ENCODE peak calls at places on chromosomes 13 and 19, in nine cellular contexts. J, Z, H, I, Q, P, E, Y and R are unnamed samples. For H3K36me3 and H3K27me3, the result is how much of the 10 kb centered on the place peaks cover.

GRCh38 chr19:10006335-10006708 is 4.0 kb downstream of the COL5A3 start:
- DNase-seq in J (peak), Z (no peak), H (no peak), I (peak), Q (no peak), P (peak), E (peak), Y (no peak), R (no peak)

GRCh38 chr19:3006075-3006767 is 22.9 kb downstream of the TLE2 start:
- DNase-seq in J (no peak), Z (peak), H (no peak), I (no peak), Q (peak), P (no peak), E (no peak), Y (no peak), R (no peak)

GRCh38 chr13:71906438-71906837 is 39.4 kb upstream of the DACH1 start:
- DNase-seq in J (no peak), Z (no peak), H (no peak), I (no peak), Q (no peak), P (no peak), E (no peak), Y (no peak), R (no peak)

GRCh38 chr19:4493929-4494690 is 22.0 kb downstream of the HDGFL2 start:
- DNase-seq in J (no peak), Z (no peak), H (no peak), I (no peak), Q (no peak), P (no peak), E (peak), Y (no peak), R (no peak)

GRCh38 chr13:49584771-49585182 is 581 bp downstream of the RCBTB1 start:
- DNase-seq in J (peak), Z (no peak), H (peak), I (peak), Q (peak), P (peak), E (no peak), Y (no peak), R (no peak)

GRCh38 chr13:53007872-53008271 is 20.7 kb upstream of the OLFM4 start:
- DNase-seq in J (no peak), Z (no peak), H (no peak), I (no peak), Q (no peak), P (no peak), E (no peak), Y (no peak), R (no peak)

GRCh38 chr19:12896460-12896859 is 5.5 kb downstream of the GCDH start:
- DNase-seq in J (no peak), Z (no peak), H (no peak), I (no peak), Q (no peak), P (no peak), E (no peak), Y (no peak), R (no peak)

GRCh38 chr13:44557986-44558385 is 18.1 kb downstream of the TSC22D1 start:
- DNase-seq in J (no peak), Z (no peak), H (no peak), I (no peak), Q (no peak), P (no peak), E (no peak), Y (no peak), R (no peak)

GRCh38 chr19:28884786-28885476 is 328.0 kb downstream of the UQCRFS1 start:
- DNase-seq in J (no peak), Z (no peak), H (no peak), I (no peak), Q (no peak), P (no peak), E (no peak), Y (no peak), R (no peak)

GRCh38 chr13:45700971-45701900 is 884 bp upstream of the CBY2 start:
- DNase-seq in J (no peak), Z (no peak), H (peak), I (no peak), Q (no peak), P (no peak), E (no peak), Y (no peak), R (no peak)

GRCh38 chr19:48867119-48867921 is 1.1 kb downstream of the PLEKHA4 start:
- DNase-seq in J (no peak), Z (no peak), H (no peak), I (no peak), Q (no peak), P (peak), E (no peak), Y (no peak), R (no peak)
- H3K4me3 ChIP-seq in J (no peak), Z (no peak), H (no peak), I (peak), Q (no peak), P (peak), E (no peak), Y (peak), R (peak)

GRCh38 chr13:112525306-112525945 is 62.5 kb downstream of the TUBGCP3 start:
- DNase-seq in J (no peak), Z (no peak), H (no peak), I (peak), Q (peak), P (peak), E (no peak), Y (no peak), R (no peak)

GRCh38 chr13:112516218-112516617 is 71.7 kb downstream of the TUBGCP3 start:
- DNase-seq in J (no peak), Z (no peak), H (no peak), I (no peak), Q (no peak), P (no peak), E (peak), Y (no peak), R (no peak)

GRCh38 chr13:112522578-112522977 is 65.4 kb downstream of the TUBGCP3 start:
- DNase-seq in J (no peak), Z (no peak), H (no peak), I (peak), Q (peak), P (peak), E (no peak), Y (no peak), R (no peak)

GRCh38 chr13:112519517-112520060 is 68.4 kb downstream of the TUBGCP3 start:
- DNase-seq in J (no peak), Z (no peak), H (no peak), I (no peak), Q (no peak), P (no peak), E (peak), Y (no peak), R (no peak)

DNA sequence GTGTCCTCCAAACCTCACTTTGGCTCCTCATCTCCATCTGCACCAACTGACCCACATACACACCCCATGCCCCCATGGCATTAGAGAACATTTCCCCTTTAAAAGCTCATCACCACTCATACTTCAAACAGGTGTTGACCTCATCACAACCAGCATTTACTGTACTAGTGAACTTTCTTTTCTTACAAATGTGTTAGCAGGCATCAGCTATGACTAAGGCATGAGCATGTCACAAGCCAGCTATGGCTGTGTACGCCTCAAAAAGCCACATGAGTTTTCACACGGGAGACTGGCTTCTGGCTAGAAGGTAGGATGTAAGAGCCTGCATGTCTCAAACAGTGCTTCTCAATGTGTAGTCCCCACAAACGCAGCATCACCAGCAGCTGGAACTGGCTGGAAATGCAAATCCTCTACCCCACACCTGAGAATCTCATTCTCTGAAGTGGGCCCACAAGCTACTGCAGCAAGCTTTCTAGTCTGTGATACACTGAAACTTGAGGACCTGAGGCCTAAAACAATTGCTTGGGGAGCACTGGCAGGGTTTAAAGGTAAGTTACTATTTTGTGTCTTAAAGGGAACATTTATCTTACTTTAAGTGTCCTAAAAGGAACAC is 66.8 kb downstream of the TUBGCP3 start:
- DNase-seq in J (no peak), Z (no peak), H (no peak), I (peak), Q (no peak), P (peak), E (no peak), Y (no peak), R (no peak)
- H3K36me3 ChIP-seq in J (under half), Z (under half), H (half or more), I (under half), Q (under half), P (under half), E (half or more), Y (under half), R (under half)

GRCh38 chr13:99970761-99971575 is 599 bp downstream of the ZIC5 start:
- DNase-seq in J (no peak), Z (no peak), H (no peak), I (no peak), Q (no peak), P (peak), E (peak), Y (no peak), R (peak)

GRCh38 chr13:99973163-99973785 is 1.7 kb upstream of the ZIC5 start:
- DNase-seq in J (no peak), Z (no peak), H (no peak), I (no peak), Q (no peak), P (no peak), E (no peak), Y (no peak), R (no peak)

GRCh38 chr13:99969934-99970760 is 1.4 kb downstream of the ZIC5 start:
- DNase-seq in J (no peak), Z (peak), H (peak), I (no peak), Q (no peak), P (peak), E (peak), Y (no peak), R (peak)

GRCh38 chr13:99972190-99972731 is 694 bp upstream of the ZIC5 start:
- DNase-seq in J (no peak), Z (no peak), H (no peak), I (no peak), Q (no peak), P (no peak), E (no peak), Y (no peak), R (no peak)

DNA sequence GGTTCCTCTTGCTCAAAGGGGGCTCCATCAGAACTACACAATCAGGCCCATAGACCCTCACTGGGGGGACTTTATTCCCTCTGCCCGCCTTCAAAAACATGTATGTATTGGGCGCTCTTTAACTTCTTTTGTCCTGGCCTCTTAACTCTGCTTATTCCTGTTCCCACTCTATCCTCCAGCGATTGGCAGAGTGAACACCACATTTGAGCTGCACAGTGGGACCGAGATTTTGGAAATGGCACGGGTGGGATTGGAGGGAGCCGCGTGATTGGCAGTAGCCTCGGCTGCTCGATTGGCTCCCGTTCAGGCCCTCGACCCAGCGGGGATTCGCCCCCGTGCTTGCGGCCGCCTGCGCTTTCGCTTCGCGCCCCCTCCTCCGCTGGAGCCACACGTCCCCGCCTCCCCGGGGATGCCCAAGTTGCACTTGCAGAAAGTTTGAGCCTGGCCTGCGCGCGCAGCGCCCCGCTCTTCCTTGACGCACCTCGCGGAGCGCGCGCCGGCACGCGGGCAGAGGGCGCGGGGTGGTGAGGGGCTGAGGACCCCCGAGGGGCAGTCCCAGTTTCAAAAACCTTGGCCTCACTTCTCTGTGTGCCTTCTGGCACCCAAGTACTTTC is at the start of gene ZIC5:
- DNase-seq in J (no peak), Z (no peak), H (no peak), I (no peak), Q (no peak), P (no peak), E (peak), Y (no peak), R (no peak)
- H3K27me3 ChIP-seq in J (half or more), Z (half or more), H (half or more), I (half or more), Q (half or more), P (half or more), E (under half), Y (half or more), R (under half)

GRCh38 chr19:55116232-55117062 is 990 bp downstream of the PPP1R12C start:
- DNase-seq in J (peak), Z (peak), H (peak), I (peak), Q (peak), P (peak), E (peak), Y (no peak), R (peak)

GRCh38 chr19:55115446-55116065 is 1.9 kb downstream of the PPP1R12C start:
- DNase-seq in J (no peak), Z (no peak), H (no peak), I (peak), Q (no peak), P (peak), E (no peak), Y (no peak), R (no peak)

GRCh38 chr19:55118401-55118991 is 1.1 kb upstream of the PPP1R12C start:
- DNase-seq in J (peak), Z (no peak), H (peak), I (no peak), Q (no peak), P (peak), E (peak), Y (no peak), R (no peak)

GRCh38 chr19:55117636-55118391 is at the start of gene PPP1R12C:
- DNase-seq in J (peak), Z (peak), H (peak), I (peak), Q (peak), P (peak), E (peak), Y (peak), R (peak)

DNA sequence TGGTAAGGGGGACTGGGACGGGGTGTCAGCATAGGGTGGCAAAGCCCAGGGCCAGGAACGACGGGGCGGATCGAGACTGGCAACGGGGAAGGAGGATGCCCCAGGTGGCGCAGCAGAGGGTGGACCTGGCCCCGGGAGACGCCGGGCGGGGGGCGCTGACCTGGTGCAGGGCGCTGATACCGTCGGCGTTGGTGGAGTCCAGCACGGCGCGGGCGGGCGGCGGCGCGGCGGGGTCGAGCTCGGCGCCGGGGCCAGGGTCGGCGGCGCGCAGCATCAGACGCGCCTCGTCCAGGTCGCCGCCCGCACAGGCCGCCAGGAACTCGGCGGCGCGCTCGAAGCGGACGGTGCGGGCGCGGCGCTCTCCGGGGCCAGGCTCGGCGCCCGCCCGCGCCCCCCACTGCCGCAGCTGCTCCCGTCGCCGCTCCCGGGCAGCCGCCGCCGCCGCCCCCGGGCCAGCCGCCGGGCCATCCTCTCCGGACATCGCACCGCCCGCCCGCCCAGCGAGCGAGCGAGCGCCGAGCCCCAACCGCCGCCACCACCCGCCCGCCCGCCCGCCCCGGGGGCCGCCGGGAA is 288 bp downstream of the PPP1R12C start:
- DNase-seq in J (peak), Z (peak), H (peak), I (no peak), Q (no peak), P (peak), E (no peak), Y (no peak), R (no peak)
- H3K4me3 ChIP-seq in J (peak), Z (peak), H (peak), I (peak), Q (peak), P (peak), E (peak), Y (peak), R (peak)

GRCh38 chr19:1276620-1277007 is 1.3 kb downstream of the FAM174C start:
- DNase-seq in J (no peak), Z (no peak), H (peak), I (no peak), Q (no peak), P (no peak), E (peak), Y (no peak), R (no peak)

GRCh38 chr19:1275976-1276619 is 768 bp downstream of the FAM174C start:
- DNase-seq in J (no peak), Z (no peak), H (no peak), I (no peak), Q (no peak), P (no peak), E (no peak), Y (no peak), R (no peak)

GRCh38 chr19:1274081-1274851 is 1.1 kb upstream of the FAM174C start:
- DNase-seq in J (peak), Z (peak), H (no peak), I (no peak), Q (no peak), P (peak), E (peak), Y (no peak), R (no peak)

GRCh38 chr19:1274852-1275259 is 474 bp upstream of the FAM174C start:
- DNase-seq in J (no peak), Z (no peak), H (no peak), I (no peak), Q (no peak), P (peak), E (no peak), Y (no peak), R (peak)

DNA sequence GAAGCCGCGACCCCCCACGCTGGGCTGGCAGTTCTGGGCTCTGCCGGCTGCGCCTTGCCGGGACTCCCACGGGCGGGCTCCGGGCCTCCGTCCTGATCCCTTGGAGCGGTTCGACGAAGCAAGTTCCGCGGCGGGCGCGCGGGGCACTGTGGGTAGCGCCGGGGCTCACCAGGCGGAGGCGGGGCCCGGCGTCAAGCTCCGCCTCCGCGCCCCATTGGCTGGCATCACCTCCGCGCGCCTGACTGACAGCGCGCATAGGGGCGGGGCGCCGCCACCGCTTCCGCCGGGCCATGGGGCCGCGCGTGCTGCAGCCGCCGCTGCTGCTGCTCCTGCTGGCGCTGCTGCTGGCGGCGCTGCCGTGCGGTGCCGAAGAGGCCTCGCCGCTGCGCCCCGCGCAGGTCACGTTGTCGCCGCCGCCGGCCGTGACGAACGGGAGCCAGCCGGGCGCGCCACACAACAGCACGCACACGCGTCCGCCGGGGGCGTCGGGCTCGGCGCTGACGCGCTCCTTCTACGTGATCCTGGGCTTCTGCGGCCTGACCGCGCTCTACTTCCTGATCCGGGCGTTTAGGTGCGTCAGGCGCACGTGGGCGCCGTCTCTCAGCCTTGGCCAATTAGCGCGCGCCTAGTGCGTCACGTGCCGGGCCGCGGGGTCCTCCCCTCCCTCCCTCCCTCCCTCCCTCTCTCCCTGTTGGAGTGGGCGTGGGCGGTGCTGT is at the start of gene FAM174C:
- DNase-seq in J (peak), Z (peak), H (peak), I (peak), Q (peak), P (peak), E (peak), Y (no peak), R (peak)
- H3K36me3 ChIP-seq in J (under half), Z (half or more), H (under half), I (half or more), Q (under half), P (under half), E (half or more), Y (under half), R (under half)

GRCh38 chr19:497861-498590 is 1.7 kb downstream of the MADCAM1 start:
- DNase-seq in J (no peak), Z (no peak), H (no peak), I (no peak), Q (no peak), P (no peak), E (peak), Y (no peak), R (no peak)
- H3K27me3 ChIP-seq in J (under half), Z (under half), H (under half), I (under half), Q (under half), P (under half), E (under half), Y (under half), R (under half)

GRCh38 chr19:56667311-56667870 is 4.2 kb downstream of the ZNF835 start:
- DNase-seq in J (no peak), Z (no peak), H (no peak), I (no peak), Q (no peak), P (no peak), E (no peak), Y (no peak), R (no peak)

GRCh38 chr19:56668676-56669075 is 2.9 kb downstream of the ZNF835 start:
- DNase-seq in J (no peak), Z (no peak), H (no peak), I (no peak), Q (no peak), P (no peak), E (no peak), Y (no peak), R (no peak)

GRCh38 chr19:56671613-56671994 is at the start of gene ZNF835:
- DNase-seq in J (peak), Z (peak), H (peak), I (no peak), Q (no peak), P (peak), E (peak), Y (peak), R (no peak)

GRCh38 chr19:56670961-56671612 is 470 bp downstream of the ZNF835 start:
- DNase-seq in J (peak), Z (peak), H (no peak), I (no peak), Q (no peak), P (no peak), E (peak), Y (no peak), R (no peak)

GRCh38 chr19:56670401-56670960 is 1.1 kb downstream of the ZNF835 start:
- DNase-seq in J (no peak), Z (no peak), H (no peak), I (no peak), Q (no peak), P (no peak), E (no peak), Y (no peak), R (no peak)
- H3K4me3 ChIP-seq in J (no peak), Z (peak), H (no peak), I (no peak), Q (no peak), P (no peak), E (peak), Y (peak), R (no peak)

GRCh38 chr13:41742917-41743552 is 217.9 kb downstream of the VWA8 start:
- DNase-seq in J (no peak), Z (peak), H (no peak), I (no peak), Q (peak), P (no peak), E (no peak), Y (no peak), R (no peak)
- H3K36me3 ChIP-seq in J (under half), Z (under half), H (under half), I (under half), Q (under half), P (under half), E (under half), Y (under half), R (under half)